ENCODE peak calls at places on chromosomes 7 and 10, in four cellular contexts. N is hepatocyte, F is adrenal gland, E is body of pancreas. D is an unnamed sample.

GRCh38 chr10:7475046-7475860 is 64.4 kb upstream of the SFMBT2 start:
- DNase-seq in N (no peak), F (peak; percentile 68), E (peak; percentile 18), D (no peak)

GRCh38 chr10:54402576-54402975 is 398.5 kb downstream of the PCDH15 start:
- DNase-seq in N (peak; percentile 39), F (no peak), E (no peak), D (peak; percentile 59)

GRCh38 chr7:102431617-102432298 is 1.6 kb upstream of the ORAI2 start:
- DNase-seq in E (no peak), N (peak; percentile 41), F (peak; percentile 87), D (peak; percentile 52)

GRCh38 chr7:30816291-30817059 is 45.3 kb downstream of the MINDY4 start:
- DNase-seq in E (no peak), N (no peak), F (peak; percentile 66), D (no peak)

GRCh38 chr10:50622497-50623298 is 1.1 kb downstream of the SGMS1 start:
- DNase-seq in E (peak; percentile 45), N (peak; percentile 59), F (peak; percentile 79), D (peak; percentile 55)

GRCh38 chr7:69907720-69908119 is 309.4 kb downstream of the AUTS2 start:
- DNase-seq in F (no peak), N (peak; percentile 18), E (no peak), D (peak; percentile 11)

GRCh38 chr7:92633211-92633906 is 43.2 kb upstream of the FAM133B start:
- DNase-seq in N (peak; percentile 55), E (no peak), F (peak; percentile 70), D (no peak)

GRCh38 chr7:79868010-79868409 is 266.6 kb upstream of the GNAI1 start:
- DNase-seq in E (no peak), F (no peak), N (no peak), D (no peak)

GRCh38 chr10:69731184-69731583 is 70.5 kb upstream of the COL13A1 start:
- DNase-seq in N (peak; percentile 37), E (no peak), F (no peak), D (no peak)

GRCh38 chr7:18555968-18556367 is 60.4 kb downstream of the HDAC9 start:
- DNase-seq in N (no peak), E (no peak), F (no peak), D (no peak)

GRCh38 chr10:103917326-103918052 is 495 bp downstream of the STN1 start:
- DNase-seq in F (peak; percentile 78), E (peak; percentile 63), N (peak; percentile 62), D (peak; percentile 52)

GRCh38 chr7:113100091-113100723 is 13.6 kb upstream of the GPR85 start:
- DNase-seq in N (peak; percentile 73), F (peak; percentile 84), E (peak; percentile 61), D (no peak)

GRCh38 chr7:79471283-79471682 is 17.8 kb upstream of the MAGI2 start:
- DNase-seq in F (no peak), N (no peak), E (no peak), D (no peak)

GRCh38 chr7:36185732-36186131 is 32.7 kb downstream of the EEPD1 start:
- DNase-seq in F (no peak), N (no peak), E (no peak), D (no peak)

GRCh38 chr7:152130658-152131590 is 105.5 kb downstream of the GALNT11 start:
- DNase-seq in F (no peak), E (no peak), N (no peak), D (no peak)

GRCh38 chr7:54773472-54774399 is 14.7 kb upstream of the SEC61G start:
- DNase-seq in E (peak; percentile 89), F (peak; percentile 93), N (peak; percentile 91), D (peak; percentile 89)

GRCh38 chr10:131354380-131354779 is 42.9 kb upstream of the TCERG1L start:
- DNase-seq in E (no peak), N (peak; percentile 56), F (no peak), D (no peak)

GRCh38 chr10:30378607-30379006 is 29.5 kb upstream of the MTPAP start:
- DNase-seq in F (no peak), E (no peak), N (no peak), D (no peak)

GRCh38 chr7:1706721-1707613 is 36.9 kb downstream of the ELFN1 start:
- DNase-seq in E (peak; percentile 3), N (no peak), F (peak; percentile 35), D (peak; percentile 22)

GRCh38 chr7:70700055-70700934 is 431.6 kb upstream of the GALNT17 start:
- DNase-seq in F (no peak), E (no peak), N (no peak), D (no peak)

GRCh38 chr10:10785627-10786333 is 231.9 kb upstream of the CELF2 start:
- DNase-seq in F (no peak), N (no peak), E (no peak), D (no peak)

GRCh38 chr10:43128331-43128730 is 9.9 kb upstream of the CSGALNACT2 start:
- DNase-seq in E (no peak), N (no peak), F (no peak), D (no peak)

GRCh38 chr7:116930156-116930913 is 23.0 kb upstream of the ST7 start:
- DNase-seq in E (peak; percentile 83), N (peak; percentile 89), F (peak; percentile 94), D (peak; percentile 85)

GRCh38 chr10:44857363-44858016 is 53.6 kb upstream of the TMEM72 start:
- DNase-seq in N (peak; percentile 74), E (peak; percentile 71), F (peak; percentile 69), D (no peak)
- TF ChIP-seq CTCF in N (peak; percentile 94), E (peak; percentile 95), F (peak; percentile 87), D (peak; percentile 99)

DNA sequence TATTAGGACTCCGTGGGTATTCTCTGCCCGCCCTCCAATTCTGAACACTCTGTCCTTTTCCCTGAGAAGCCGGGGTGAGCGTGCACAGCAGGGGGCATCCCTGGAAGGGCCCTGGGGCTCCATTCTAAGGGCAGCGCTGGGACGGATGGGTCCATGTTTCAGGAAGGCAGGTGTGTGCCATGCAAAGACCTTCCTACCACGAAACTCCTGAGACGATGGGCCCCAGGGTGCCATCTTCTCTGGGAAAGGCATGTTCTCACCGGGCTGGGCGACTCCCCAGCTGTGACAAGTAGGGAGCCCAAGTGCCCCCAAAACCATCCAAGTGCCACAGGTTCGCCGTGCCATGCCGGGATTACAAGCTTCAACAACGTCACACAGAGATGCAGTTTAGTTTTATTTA is 256.7 kb downstream of the DNAJB6 start:
- DNase-seq in F (no peak), E (no peak), N (no peak), D (no peak)
- H3K9me3 ChIP-seq in F (no peaks in the 10 kb centered on the region), E (no peaks in the 10 kb centered on the region), N (no peaks in the 10 kb centered on the region), D (no peaks in the 10 kb centered on the region)

GRCh38 chr10:24358022-24358421 is 149.1 kb downstream of the KIAA1217 start:
- DNase-seq in N (no peak), E (no peak), F (no peak), D (no peak)
- TF ChIP-seq CTCF in N (no peak), E (no peak), F (no peak), D (no peak)

GRCh38 chr10:90916392-90917110 is 4.3 kb downstream of the ANKRD1 start:
- DNase-seq in E (no peak), N (no peak), F (no peak), D (no peak)

GRCh38 chr10:90915141-90916075 is 5.5 kb downstream of the ANKRD1 start:
- DNase-seq in N (no peak), F (no peak), E (no peak), D (no peak)

GRCh38 chr10:90917968-90918318 is 2.9 kb downstream of the ANKRD1 start:
- DNase-seq in N (no peak), E (no peak), F (no peak), D (no peak)

GRCh38 chr10:90919683-90920574 is 958 bp downstream of the ANKRD1 start:
- DNase-seq in N (no peak), F (no peak), E (no peak), D (no peak)

GRCh38 chr10:90917231-90917967 is 3.5 kb downstream of the ANKRD1 start:
- DNase-seq in F (no peak), N (no peak), E (no peak), D (no peak)
- H3K9me3 ChIP-seq in F (no peaks in the 10 kb centered on the region), N (no peaks in the 10 kb centered on the region), E (no peaks in the 10 kb centered on the region), D (no peaks in the 10 kb centered on the region)

GRCh38 chr7:159000859-159001435 is 143.7 kb downstream of the VIPR2 start:
- DNase-seq in E (no peak), N (no peak), F (no peak), D (no peak)
- TF ChIP-seq CTCF in E (no peak), N (no peak), F (no peak), D (no peak)

DNA sequence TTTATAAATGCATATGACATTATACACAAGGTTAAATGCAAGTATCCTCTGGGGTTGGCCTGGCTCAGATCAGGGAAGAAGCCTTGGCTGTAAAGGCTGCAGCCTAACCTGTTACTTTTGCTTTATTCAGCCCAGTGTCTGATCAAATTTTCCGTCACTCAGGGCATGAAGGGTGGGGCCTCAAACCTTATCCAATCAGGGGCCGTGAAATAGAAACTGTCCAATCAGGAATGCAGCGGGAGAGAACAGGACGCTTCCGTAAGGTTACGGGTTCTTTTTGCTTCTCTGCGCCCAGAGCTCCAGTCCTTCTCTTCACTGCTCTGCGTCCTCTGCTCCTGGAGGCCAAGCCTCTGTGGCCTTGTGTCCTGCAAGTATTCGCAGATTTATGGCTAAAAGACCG is at the start of gene ZNF716:
- DNase-seq in N (no peak), F (no peak), E (no peak), D (no peak)
- H3K9me3 ChIP-seq in N (no peaks in the 10 kb centered on the region), F (no peaks in the 10 kb centered on the region), E (no peaks in the 10 kb centered on the region), D (peaks cover 3% of the 10 kb centered on the region)

GRCh38 chr10:85997544-85997943 is 369.1 kb downstream of the GRID1 start:
- DNase-seq in E (no peak), N (no peak), F (no peak), D (no peak)

GRCh38 chr10:85993840-85994507 is 372.6 kb downstream of the GRID1 start:
- DNase-seq in N (no peak), E (no peak), F (peak; percentile 34), D (no peak)

GRCh38 chr10:85992324-85992723 is 374.3 kb downstream of the GRID1 start:
- DNase-seq in N (no peak), F (no peak), E (no peak), D (no peak)

GRCh38 chr10:85993140-85993539 is 373.5 kb downstream of the GRID1 start:
- DNase-seq in E (no peak), N (no peak), F (peak; percentile 13), D (no peak)

GRCh38 chr10:85995791-85996190 is 370.8 kb downstream of the GRID1 start:
- DNase-seq in N (peak; percentile 39), F (peak; percentile 56), E (peak; percentile 54), D (no peak)
- TF ChIP-seq CTCF in N (peak; percentile 54), F (peak; percentile 24), E (peak; percentile 54), D (peak; percentile 41)

DNA sequence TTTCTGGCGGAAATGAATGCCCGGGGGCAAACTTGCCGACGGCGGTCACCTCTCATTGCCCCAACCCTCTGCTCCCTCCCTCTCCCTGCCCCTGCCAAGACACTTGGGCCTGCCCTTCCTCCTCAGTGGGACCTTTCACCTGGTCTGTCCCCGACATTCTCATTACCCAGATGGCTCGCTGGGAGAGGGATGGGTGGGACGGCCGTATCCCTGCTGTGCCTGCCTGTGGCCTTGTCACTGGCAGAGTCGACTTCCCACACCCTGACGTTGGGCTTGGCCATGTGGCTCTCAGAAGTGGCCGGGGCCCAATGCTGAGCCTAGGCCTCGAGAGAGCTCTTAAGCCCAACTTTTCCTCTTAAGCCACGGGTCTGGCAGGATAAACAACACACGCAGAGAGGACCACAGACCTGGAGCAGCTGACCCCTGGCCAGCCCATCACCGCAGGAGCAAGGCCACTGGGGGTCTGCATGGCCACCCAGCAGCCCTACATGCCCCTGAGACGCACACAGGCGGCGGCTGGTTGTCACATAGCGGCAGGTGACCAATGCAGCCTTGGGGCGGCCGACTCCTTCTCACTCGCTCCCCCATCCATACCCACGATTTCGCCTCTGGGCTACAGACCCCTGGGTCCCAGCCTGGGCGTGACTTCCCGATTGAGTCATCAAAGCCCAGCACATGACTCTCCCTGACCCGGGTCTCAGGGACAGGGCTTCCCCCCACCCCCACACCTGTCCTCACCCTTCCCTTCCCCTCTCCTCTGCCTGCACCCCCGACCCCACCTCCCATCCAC is 40.1 kb downstream of the SLC29A4 start:
- DNase-seq in F (no peak), E (no peak), N (no peak), D (no peak)
- H3K9me3 ChIP-seq in F (no peaks in the 10 kb centered on the region), E (no peaks in the 10 kb centered on the region), N (peaks cover 3% of the 10 kb centered on the region), D (peaks cover 4% of the 10 kb centered on the region)

GRCh38 chr10:83917519-83918506 is 221.5 kb upstream of the GHITM start:
- DNase-seq in E (no peak), N (peak; percentile 68), F (peak; percentile 64), D (peak; percentile 53)
- TF ChIP-seq CTCF in E (peak; percentile 24), N (peak; percentile 46), F (no peak), D (peak; percentile 43)

D was measured in Caco-2.